ENCODE peak calls at places on chromosomes 5 and 9, in seven cellular contexts. P, T, E, I, D, J and V are unnamed samples.
A peak's percentile ranks its signal among the peaks of the same experiment; 100 is the strongest.

GRCh38 chr5:106481375-106481774 is 1189.4 kb downstream of the EFNA5 start:
- DNase-seq in P (no peak), D (peak; percentile 39), T (no peak), I (no peak), J (no peak), E (no peak), V (no peak)

GRCh38 chr9:6619909-6620308 is 25.6 kb downstream of the GLDC start:
- DNase-seq in I (no peak), D (no peak), E (no peak), T (no peak), J (no peak), P (no peak), V (no peak)

GRCh38 chr5:38189031-38189632 is 69.2 kb upstream of the EGFLAM start:
- DNase-seq in P (no peak), E (no peak), D (no peak), J (no peak), T (no peak), I (no peak), V (no peak)

GRCh38 chr5:160199410-160199911 is 29.8 kb upstream of the FABP6 start:
- DNase-seq in T (peak; percentile 82), E (no peak), J (peak; percentile 51), I (peak; percentile 82), D (peak; percentile 39), P (no peak), V (peak; percentile 78)

GRCh38 chr5:83509535-83509934 is 38.0 kb downstream of the VCAN start:
- DNase-seq in J (peak; percentile 86), I (no peak), D (no peak), T (no peak), E (peak; percentile 37), P (no peak), V (no peak)

GRCh38 chr5:55039843-55040242 is 15.8 kb downstream of the GZMK start:
- DNase-seq in I (no peak), D (no peak), J (no peak), T (no peak), P (no peak), E (no peak), V (no peak)

GRCh38 chr5:119515192-119515591 is 62.9 kb downstream of the HSD17B4 start:
- DNase-seq in P (no peak), I (no peak), J (peak; percentile 60), E (no peak), T (no peak), D (no peak), V (no peak)

GRCh38 chr5:42889311-42889933 is 77.7 kb upstream of the SELENOP start:
- DNase-seq in I (peak; percentile 68), E (peak; percentile 3), D (peak; percentile 65), P (peak; percentile 9), J (peak; percentile 83), T (peak; percentile 30), V (peak; percentile 87)

GRCh38 chr5:59840200-59840601 is 53.3 kb downstream of the PDE4D start:
- DNase-seq in D (no peak), I (no peak), J (peak; percentile 8), E (no peak), P (peak; percentile 72), T (no peak), V (no peak)

GRCh38 chr5:159322180-159322579 is 8.1 kb downstream of the IL12B start:
- DNase-seq in D (no peak), E (no peak), P (no peak), J (no peak), T (no peak), I (no peak), V (no peak)

GRCh38 chr9:78158286-78158685 is 77.6 kb upstream of the CEP78 start:
- DNase-seq in D (peak; percentile 26), P (no peak), J (peak; percentile 46), I (no peak), T (no peak), E (no peak), V (no peak)

GRCh38 chr5:73121109-73121443 is 701 bp downstream of the TMEM171 start:
- DNase-seq in I (no peak), J (no peak), P (no peak), E (no peak), D (no peak), T (no peak), V (no peak)

GRCh38 chr9:81305561-81306182 is 383.7 kb downstream of the TLE1 start:
- DNase-seq in T (no peak), J (no peak), P (no peak), E (no peak), I (no peak), D (no peak), V (no peak)

GRCh38 chr5:116442095-116442534 is 132.5 kb downstream of the SEMA6A start:
- DNase-seq in P (peak; percentile 87), I (no peak), E (no peak), J (peak; percentile 55), D (no peak), T (no peak), V (no peak)